ENCODE peak calls at places on chromosomes 7 and 10, in four cellular contexts. M is bronchial epithelial cell, Q is H1, L is T-helper 9 cell. R is an unnamed sample.

GRCh38 chr10:58384095-58384494 is 1.1 kb upstream of the TFAM start:
- DNase-seq in L (no peak), M (no peak), Q (no peak), R (no peak)

GRCh38 chr10:42691361-42692120 is 53.2 kb upstream of the ZNF33B start:
- DNase-seq in L (no peak), Q (no peak), M (no peak), R (no peak)

GRCh38 chr7:158908552-158908951 is 52.2 kb downstream of the DYNC2I1 start:
- DNase-seq in M (no peak), L (no peak), Q (no peak), R (no peak)

GRCh38 chr7:29113384-29114102 is 32.8 kb downstream of the CPVL start:
- DNase-seq in L (no peak), M (peak), Q (no peak), R (peak)

GRCh38 chr7:134440067-134440466 is 18.8 kb downstream of the AKR1B1 start:
- DNase-seq in L (no peak), Q (no peak), M (no peak), R (no peak)

GRCh38 chr7:139046143-139046542 is 10.3 kb upstream of the ZC3HAV1L start:
- DNase-seq in Q (no peak), L (no peak), M (no peak), R (no peak)

GRCh38 chr10:5575482-5576153 is 50.9 kb downstream of the CALML3 start:
- DNase-seq in Q (no peak), L (no peak), M (no peak), R (no peak)

GRCh38 chr10:33453081-33453850 is 118.8 kb upstream of the NRP1 start:
- DNase-seq in L (no peak), Q (no peak), M (peak), R (no peak)

GRCh38 chr7:2029211-2029905 is 203.4 kb downstream of the MAD1L1 start:
- DNase-seq in M (no peak), L (no peak), Q (no peak), R (no peak)

GRCh38 chr10:118850418-118851061 is 95.8 kb upstream of the CACUL1 start:
- DNase-seq in L (peak), M (peak), Q (peak), R (peak)

GRCh38 chr10:49593564-49593875 is 16.6 kb upstream of the SLC18A3 start:
- DNase-seq in M (no peak), L (no peak), Q (no peak), R (no peak)

GRCh38 chr10:47152861-47153349 is 147.1 kb upstream of the GDF10 start:
- DNase-seq in M (peak), Q (no peak), L (no peak), R (no peak)

GRCh38 chr10:87658858-87659555 is 671 bp upstream of the PAPSS2 start:
- DNase-seq in M (no peak), L (no peak), Q (peak), R (no peak)

R was measured in DMS 273 treated with DMSO at 0.1 percent for 48 hours.